ENCODE peak calls at places on chromosomes 1 and 21, in four cellular contexts. D is NCI-H2107, Y is iris pigment epithelial cell, N is mucosa of gallbladder. U is an unnamed sample.

GRCh38 chr1:85576642-85577420 is 3.7 kb upstream of the CCN1 start:
- DNase-seq in D (no peak), N (peak; percentile 78), Y (peak; percentile 90), U (no peak)

GRCh38 chr1:97196825-97197516 is 475.4 kb downstream of the PTBP2 start:
- DNase-seq in D (no peak), Y (no peak), N (no peak), U (no peak)

GRCh38 chr1:179310721-179311120 is 17.1 kb downstream of the SOAT1 start:
- DNase-seq in Y (peak; percentile 90), D (no peak), N (no peak), U (no peak)

GRCh38 chr1:207885129-207886032 is 25.5 kb downstream of the CD34 start:
- DNase-seq in D (peak; percentile 73), Y (peak; percentile 68), N (peak; percentile 84), U (peak; percentile 38)

GRCh38 chr1:84156210-84156621 is 12.1 kb downstream of the PRKACB start:
- DNase-seq in Y (peak; percentile 86), D (no peak), N (no peak), U (no peak)

GRCh38 chr1:36464605-36465393 is 615 bp upstream of the MRPS15 start:
- DNase-seq in D (peak; percentile 32), N (no peak), Y (peak; percentile 25), U (peak; percentile 68)

GRCh38 chr1:47438321-47439150 is 692 bp downstream of the FOXD2 start:
- DNase-seq in N (no peak), D (no peak), Y (no peak), U (no peak)

GRCh38 chr1:150162862-150163706 is 13.4 kb downstream of the PLEKHO1 start:
- DNase-seq in N (peak; percentile 91), D (peak; percentile 75), Y (peak; percentile 100), U (peak; percentile 97)

GRCh38 chr1:192951961-192952460 is 107.1 kb downstream of the UCHL5 start:
- DNase-seq in N (no peak), D (no peak), Y (peak; percentile 92), U (no peak)

GRCh38 chr1:210272666-210273065 is 40.1 kb downstream of the SERTAD4 start:
- DNase-seq in D (no peak), Y (no peak), N (no peak), U (no peak)

GRCh38 chr1:150981177-150981804 is 801 bp upstream of the ANXA9 start:
- DNase-seq in D (peak; percentile 80), N (peak; percentile 53), Y (no peak), U (peak; percentile 93)

GRCh38 chr1:1407957-1408318 is 845 bp upstream of the MRPL20 start:
- DNase-seq in D (no peak), N (no peak), Y (no peak), U (no peak)

GRCh38 chr21:36015096-36015495 is 45.2 kb downstream of the SETD4 start:
- DNase-seq in D (no peak), Y (no peak), N (no peak), U (no peak)

GRCh38 chr1:209040351-209040750 is 543.2 kb upstream of the CAMK1G start:
- DNase-seq in Y (no peak), N (no peak), D (no peak), U (no peak)

GRCh38 chr21:45335761-45336534 is 48.3 kb upstream of the POFUT2 start:
- DNase-seq in D (no peak), N (no peak), Y (no peak), U (no peak)

GRCh38 chr1:153393926-153394325 is 3.1 kb upstream of the S100A8 start:
- DNase-seq in Y (no peak), D (no peak), N (no peak), U (no peak)

GRCh38 chr1:179195374-179195773 is 34.1 kb downstream of the ABL2 start:
- DNase-seq in D (no peak), N (no peak), Y (no peak), U (no peak)

GRCh38 chr1:211947396-211948295 is 87.7 kb downstream of the INTS7 start:
- DNase-seq in Y (peak; percentile 23), D (peak; percentile 41), N (no peak), U (peak; percentile 9)

GRCh38 chr1:245599413-245600174 is 444.8 kb downstream of the KIF26B start:
- DNase-seq in D (no peak), Y (peak; percentile 84), N (peak; percentile 24), U (no peak)

GRCh38 chr1:168637350-168637991 is 61.1 kb downstream of the XCL1 start:
- DNase-seq in D (no peak), N (no peak), Y (peak; percentile 39), U (peak; percentile 67)

GRCh38 chr21:17454315-17455027 is 58.4 kb upstream of the CXADR start:
- DNase-seq in Y (peak; percentile 90), N (no peak), D (no peak), U (no peak)

GRCh38 chr1:173532237-173532636 is 55.1 kb downstream of the PRDX6 start:
- DNase-seq in Y (no peak), N (no peak), D (no peak), U (no peak)

GRCh38 chr1:233994112-233994511 is 89.6 kb downstream of the SLC35F3 start:
- DNase-seq in N (no peak), D (no peak), Y (no peak), U (no peak)

GRCh38 chr1:237670296-237670695 is 220.4 kb downstream of the ZP4 start:
- DNase-seq in Y (no peak), D (no peak), N (no peak), U (no peak)

GRCh38 chr1:48530727-48531351 is 58.8 kb upstream of the SPATA6 start:
- DNase-seq in Y (peak; percentile 17), N (peak; percentile 67), D (peak; percentile 68), U (peak; percentile 14)